ENCODE peak calls at places on chromosomes 3 and 15, in seven cellular contexts. One of them, this sample, is unnamed.

GRCh38 chr3:52056968-52057805 is 816 bp upstream of the DUSP7 start:
- DNase-seq in NCI-H1417: peak; percentile 98
- DNase-seq in Right ventricle myocardium inferior: peak; percentile 100
- DNase-seq in cardiac muscle cell: peak; percentile 99
- DNase-seq in nucleus accumbens: peak; percentile 99
- DNase-seq in activated gamma-delta T cell: peak; percentile 98
- DNase-seq in GM03348: peak; percentile 100
- DNase-seq in this sample: peak; percentile 91

GRCh38 chr3:42247576-42248027 is 18.4 kb downstream of the CCK start:
- DNase-seq in cardiac muscle cell: peak; percentile 70
- DNase-seq in activated gamma-delta T cell: no peak
- DNase-seq in nucleus accumbens: peak; percentile 22
- DNase-seq in NCI-H1417: peak; percentile 70
- DNase-seq in GM03348: peak; percentile 65
- DNase-seq in Right ventricle myocardium inferior: no peak
- DNase-seq in this sample: peak; percentile 42

GRCh38 chr15:80561500-80561899 is 133.6 kb upstream of the ABHD17C start:
- DNase-seq in GM03348: peak; percentile 24
- DNase-seq in NCI-H1417: no peak
- DNase-seq in nucleus accumbens: no peak
- DNase-seq in cardiac muscle cell: peak; percentile 40
- DNase-seq in activated gamma-delta T cell: no peak
- DNase-seq in Right ventricle myocardium inferior: no peak
- DNase-seq in this sample: no peak

GRCh38 chr3:187533797-187534196 is 136.4 kb downstream of the SST start:
- DNase-seq in activated gamma-delta T cell: no peak
- DNase-seq in Right ventricle myocardium inferior: no peak
- DNase-seq in cardiac muscle cell: no peak
- DNase-seq in GM03348: no peak
- DNase-seq in NCI-H1417: no peak
- DNase-seq in nucleus accumbens: no peak
- DNase-seq in this sample: no peak

GRCh38 chr15:82044373-82045178 is 1.2 kb downstream of the MEX3B start:
- DNase-seq in GM03348: peak; percentile 85
- DNase-seq in cardiac muscle cell: peak; percentile 68
- DNase-seq in Right ventricle myocardium inferior: peak; percentile 72
- DNase-seq in nucleus accumbens: peak; percentile 52
- DNase-seq in NCI-H1417: peak; percentile 91
- DNase-seq in activated gamma-delta T cell: no peak
- DNase-seq in this sample: peak; percentile 18

GRCh38 chr3:106305882-106306445 is 437.2 kb upstream of the CBLB start:
- DNase-seq in Right ventricle myocardium inferior: no peak
- DNase-seq in GM03348: peak; percentile 11
- DNase-seq in NCI-H1417: no peak
- DNase-seq in cardiac muscle cell: peak; percentile 23
- DNase-seq in nucleus accumbens: no peak
- DNase-seq in activated gamma-delta T cell: no peak
- DNase-seq in this sample: no peak

GRCh38 chr3:155780291-155780690 is 25.8 kb downstream of the C3orf33 start:
- DNase-seq in Right ventricle myocardium inferior: no peak
- DNase-seq in activated gamma-delta T cell: no peak
- DNase-seq in GM03348: no peak
- DNase-seq in nucleus accumbens: no peak
- DNase-seq in NCI-H1417: no peak
- DNase-seq in cardiac muscle cell: no peak
- DNase-seq in this sample: no peak

GRCh38 chr3:48280883-48281282 is 40.0 kb downstream of the ZNF589 start:
- DNase-seq in cardiac muscle cell: no peak
- DNase-seq in NCI-H1417: no peak
- DNase-seq in activated gamma-delta T cell: no peak
- DNase-seq in nucleus accumbens: no peak
- DNase-seq in Right ventricle myocardium inferior: no peak
- DNase-seq in GM03348: no peak
- DNase-seq in this sample: no peak

GRCh38 chr15:98650871-98651481 is 2.6 kb downstream of the IGF1R start:
- DNase-seq in GM03348: peak; percentile 43
- DNase-seq in nucleus accumbens: no peak
- DNase-seq in NCI-H1417: peak; percentile 73
- DNase-seq in cardiac muscle cell: peak; percentile 40
- DNase-seq in activated gamma-delta T cell: no peak
- DNase-seq in Right ventricle myocardium inferior: no peak
- DNase-seq in this sample: no peak

GRCh38 chr15:101694261-101694660 is 30.0 kb downstream of the TARS3 start:
- DNase-seq in NCI-H1417: no peak
- DNase-seq in cardiac muscle cell: no peak
- DNase-seq in nucleus accumbens: no peak
- DNase-seq in Right ventricle myocardium inferior: no peak
- DNase-seq in GM03348: no peak
- DNase-seq in activated gamma-delta T cell: no peak
- DNase-seq in this sample: no peak

GRCh38 chr3:154131850-154132249 is 10.7 kb downstream of the ARHGEF26 start:
- DNase-seq in nucleus accumbens: no peak
- DNase-seq in Right ventricle myocardium inferior: no peak
- DNase-seq in GM03348: no peak
- DNase-seq in NCI-H1417: peak; percentile 59
- DNase-seq in cardiac muscle cell: no peak
- DNase-seq in activated gamma-delta T cell: no peak
- DNase-seq in this sample: peak; percentile 12

GRCh38 chr3:116176974-116177555 is 268.2 kb downstream of the LSAMP start:
- DNase-seq in cardiac muscle cell: no peak
- DNase-seq in NCI-H1417: no peak
- DNase-seq in nucleus accumbens: no peak
- DNase-seq in GM03348: no peak
- DNase-seq in Right ventricle myocardium inferior: no peak
- DNase-seq in activated gamma-delta T cell: no peak
- DNase-seq in this sample: no peak

GRCh38 chr15:77419050-77419835 is 661 bp downstream of the PEAK1 start:
- DNase-seq in Right ventricle myocardium inferior: peak; percentile 73
- DNase-seq in NCI-H1417: peak; percentile 75
- DNase-seq in cardiac muscle cell: peak; percentile 53
- DNase-seq in nucleus accumbens: peak; percentile 52
- DNase-seq in GM03348: peak; percentile 62
- DNase-seq in activated gamma-delta T cell: peak; percentile 38
- DNase-seq in this sample: peak; percentile 5